ENCODE peak calls at places on chromosomes 16 and 17, in four cellular contexts. One of them, this sample, is unnamed.

GRCh38 chr16:70691223-70692129 is 5.6 kb upstream of the MTSS2 start:
- DNase-seq in HL-60: no peak
- DNase-seq in GM12878: no peak
- DNase-seq in K562: no peak
- DNase-seq in this sample: no peak

GRCh38 chr16:87671715-87672270 is 69.5 kb downstream of the JPH3 start:
- DNase-seq in HL-60: no peak
- DNase-seq in GM12878: no peak
- DNase-seq in K562: no peak
- DNase-seq in this sample: no peak

GRCh38 chr16:30605148-30605547 is 5.0 kb downstream of the ZNF689 start:
- DNase-seq in HL-60: no peak
- DNase-seq in GM12878: no peak
- DNase-seq in K562: no peak
- DNase-seq in this sample: no peak

GRCh38 chr17:11928436-11928835 is 68.8 kb downstream of the ZNF18 start:
- DNase-seq in HL-60: no peak
- DNase-seq in GM12878: no peak
- DNase-seq in K562: peak
- DNase-seq in this sample: no peak

GRCh38 chr16:71626858-71627213 is 852 bp downstream of the MARVELD3 start:
- DNase-seq in HL-60: no peak
- DNase-seq in GM12878: no peak
- DNase-seq in K562: no peak
- DNase-seq in this sample: peak

GRCh38 chr16:88973007-88973410 is 4.0 kb downstream of the CBFA2T3 start:
- DNase-seq in HL-60: no peak
- DNase-seq in GM12878: no peak
- DNase-seq in K562: peak
- DNase-seq in this sample: no peak

GRCh38 chr16:84673203-84673535 is 24.9 kb downstream of the KLHL36 start:
- DNase-seq in HL-60: peak
- DNase-seq in GM12878: no peak
- DNase-seq in K562: no peak
- DNase-seq in this sample: no peak

GRCh38 chr17:50261051-50261915 is 13.0 kb upstream of the TMEM92 start:
- DNase-seq in HL-60: no peak
- DNase-seq in GM12878: no peak
- DNase-seq in K562: no peak
- DNase-seq in this sample: no peak

GRCh38 chr17:43578699-43579569 is 32.8 kb upstream of the ETV4 start:
- DNase-seq in HL-60: no peak
- DNase-seq in GM12878: peak
- DNase-seq in K562: no peak
- DNase-seq in this sample: no peak

GRCh38 chr16:84785843-84786538 is 33.8 kb upstream of the CRISPLD2 start:
- DNase-seq in HL-60: no peak
- DNase-seq in GM12878: no peak
- DNase-seq in K562: no peak
- DNase-seq in this sample: no peak

GRCh38 chr17:7781467-7781866 is 52.5 kb upstream of the KDM6B start:
- DNase-seq in HL-60: no peak
- DNase-seq in GM12878: peak
- DNase-seq in K562: no peak
- DNase-seq in this sample: peak

GRCh38 chr17:72640415-72641165 is 451.9 kb downstream of the SLC39A11 start:
- DNase-seq in HL-60: no peak
- DNase-seq in GM12878: no peak
- DNase-seq in K562: no peak
- DNase-seq in this sample: no peak

GRCh38 chr16:1920727-1921155 is 2.5 kb upstream of the HS3ST6 start:
- DNase-seq in HL-60: no peak
- DNase-seq in GM12878: no peak
- DNase-seq in K562: peak
- DNase-seq in this sample: no peak

GRCh38 chr17:17484451-17484899 is 7.7 kb downstream of the MED9 start:
- DNase-seq in HL-60: no peak
- DNase-seq in GM12878: no peak
- DNase-seq in K562: no peak
- DNase-seq in this sample: no peak

GRCh38 chr16:14284930-14285541 is 213.9 kb downstream of the MRTFB start:
- DNase-seq in HL-60: peak
- DNase-seq in GM12878: no peak
- DNase-seq in K562: no peak
- DNase-seq in this sample: no peak

GRCh38 chr16:83147244-83147643 is 520.5 kb downstream of the CDH13 start:
- DNase-seq in HL-60: no peak
- DNase-seq in GM12878: no peak
- DNase-seq in K562: no peak
- DNase-seq in this sample: no peak

GRCh38 chr17:82065638-82066303 is at the start of gene DUS1L:
- DNase-seq in HL-60: no peak
- DNase-seq in GM12878: no peak
- DNase-seq in K562: peak
- DNase-seq in this sample: peak
- TF ChIP-seq SPI1 in HL-60: no peak
- TF ChIP-seq SPI1 in GM12878: no peak
- TF ChIP-seq SPI1 in K562: no peak
- TF ChIP-seq SPI1 in this sample: no peak

DNA sequence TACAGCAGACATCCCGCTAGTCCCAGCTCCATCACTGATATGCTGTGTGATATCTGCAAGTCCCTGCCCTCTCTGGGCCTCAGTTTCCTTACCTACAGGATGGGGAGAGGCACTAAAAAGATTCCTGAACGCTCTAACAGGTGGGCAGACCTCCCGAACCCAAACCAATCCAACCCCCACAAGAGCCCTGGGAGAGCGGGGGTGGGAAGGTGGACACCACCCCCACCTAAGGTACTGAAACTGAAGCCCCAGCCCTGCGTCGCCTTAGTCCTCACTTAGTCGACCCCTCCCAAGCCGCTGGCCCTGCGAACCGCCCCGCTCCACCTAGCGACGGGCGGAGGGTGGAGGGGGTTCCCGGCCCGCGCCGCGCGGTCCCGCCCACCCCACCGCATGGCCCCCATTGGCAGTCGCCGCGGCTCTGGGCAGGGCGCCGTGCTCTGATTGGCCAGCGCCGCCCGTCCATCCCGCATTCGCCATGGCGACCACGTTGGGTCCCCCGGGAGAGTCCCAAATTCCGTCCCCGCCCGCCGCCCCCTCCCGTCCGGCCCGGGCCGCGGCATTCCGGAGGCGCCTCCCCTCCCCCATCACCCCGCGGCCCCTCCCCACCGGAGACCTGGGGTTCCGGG is 578 bp downstream of the CCDC102A start:
- DNase-seq in HL-60: peak
- DNase-seq in GM12878: no peak
- DNase-seq in K562: peak
- DNase-seq in this sample: peak
- TF ChIP-seq POLR2AphosphoS5 in HL-60: no peak
- TF ChIP-seq POLR2AphosphoS5 in GM12878: no peak
- TF ChIP-seq POLR2AphosphoS5 in K562: no peak
- TF ChIP-seq POLR2AphosphoS5 in this sample: no peak

GRCh38 chr17:39927928-39928867 is 666 bp downstream of the LRRC3C start:
- DNase-seq in HL-60: no peak
- DNase-seq in GM12878: no peak
- DNase-seq in K562: no peak
- DNase-seq in this sample: no peak
- TF ChIP-seq SPI1 in HL-60: no peak
- TF ChIP-seq SPI1 in GM12878: no peak
- TF ChIP-seq SPI1 in K562: no peak
- TF ChIP-seq SPI1 in this sample: no peak

GRCh38 chr17:42077770-42078169 is 20.5 kb downstream of the ZNF385C start:
- DNase-seq in HL-60: no peak
- DNase-seq in GM12878: no peak
- DNase-seq in K562: no peak
- DNase-seq in this sample: no peak

GRCh38 chr17:42079541-42079940 is 18.7 kb downstream of the ZNF385C start:
- DNase-seq in HL-60: no peak
- DNase-seq in GM12878: no peak
- DNase-seq in K562: no peak
- DNase-seq in this sample: no peak

GRCh38 chr17:42075789-42076188 is 22.5 kb downstream of the ZNF385C start:
- DNase-seq in HL-60: no peak
- DNase-seq in GM12878: no peak
- DNase-seq in K562: no peak
- DNase-seq in this sample: no peak

GRCh38 chr17:42078396-42079042 is 19.8 kb downstream of the ZNF385C start:
- DNase-seq in HL-60: no peak
- DNase-seq in GM12878: no peak
- DNase-seq in K562: peak
- DNase-seq in this sample: no peak

DNA sequence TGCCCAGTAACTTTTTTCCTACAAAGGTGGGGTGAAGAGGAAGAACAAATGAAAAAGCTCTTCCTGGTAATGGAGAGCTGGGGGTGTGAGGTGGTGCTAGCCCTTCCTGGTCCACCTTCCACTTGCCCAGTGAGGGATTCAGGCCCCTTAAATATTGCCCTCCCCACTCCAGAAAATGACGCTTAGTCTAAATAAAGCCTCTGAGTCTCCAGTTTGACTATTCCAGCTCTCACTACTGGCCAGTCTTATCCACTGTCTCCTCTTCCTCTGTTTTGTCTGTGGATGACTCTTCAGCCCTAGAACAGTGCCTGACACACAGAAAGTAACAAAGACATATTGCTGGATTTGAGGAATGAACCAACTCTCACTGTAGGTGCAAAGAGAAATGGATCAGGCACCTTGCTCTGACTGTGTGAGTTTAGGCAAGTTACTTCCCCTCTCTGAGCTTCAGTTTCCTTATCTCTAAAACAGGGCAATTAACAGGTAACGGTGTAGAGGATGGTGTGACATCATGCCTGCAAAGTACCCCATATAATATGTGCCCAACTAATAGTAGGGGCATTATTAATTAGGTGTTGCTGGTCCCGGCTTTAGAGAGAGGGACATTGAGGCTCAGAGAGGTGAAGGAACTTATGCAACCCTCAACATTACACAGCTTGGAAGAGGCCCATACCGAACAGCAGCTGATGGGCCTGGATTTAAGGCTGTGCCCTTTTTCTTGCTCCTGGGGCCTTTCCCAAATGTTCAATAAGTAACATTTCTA is 21.3 kb downstream of the ZNF385C start:
- DNase-seq in HL-60: no peak
- DNase-seq in GM12878: no peak
- DNase-seq in K562: no peak
- DNase-seq in this sample: no peak
- TF ChIP-seq POLR2AphosphoS5 in HL-60: no peak
- TF ChIP-seq POLR2AphosphoS5 in GM12878: no peak
- TF ChIP-seq POLR2AphosphoS5 in K562: no peak
- TF ChIP-seq POLR2AphosphoS5 in this sample: no peak

GRCh38 chr17:32604966-32605365 is 118.2 kb downstream of the CDK5R1 start:
- DNase-seq in HL-60: no peak
- DNase-seq in GM12878: no peak
- DNase-seq in K562: no peak
- DNase-seq in this sample: no peak

GRCh38 chr17:32610027-32610650 is 123.3 kb downstream of the CDK5R1 start:
- DNase-seq in HL-60: no peak
- DNase-seq in GM12878: no peak
- DNase-seq in K562: no peak
- DNase-seq in this sample: no peak

GRCh38 chr17:32608267-32608666 is 121.5 kb downstream of the CDK5R1 start:
- DNase-seq in HL-60: no peak
- DNase-seq in GM12878: no peak
- DNase-seq in K562: no peak
- DNase-seq in this sample: no peak

GRCh38 chr17:32610943-32611342 is 124.2 kb downstream of the CDK5R1 start:
- DNase-seq in HL-60: no peak
- DNase-seq in GM12878: no peak
- DNase-seq in K562: no peak
- DNase-seq in this sample: no peak

DNA sequence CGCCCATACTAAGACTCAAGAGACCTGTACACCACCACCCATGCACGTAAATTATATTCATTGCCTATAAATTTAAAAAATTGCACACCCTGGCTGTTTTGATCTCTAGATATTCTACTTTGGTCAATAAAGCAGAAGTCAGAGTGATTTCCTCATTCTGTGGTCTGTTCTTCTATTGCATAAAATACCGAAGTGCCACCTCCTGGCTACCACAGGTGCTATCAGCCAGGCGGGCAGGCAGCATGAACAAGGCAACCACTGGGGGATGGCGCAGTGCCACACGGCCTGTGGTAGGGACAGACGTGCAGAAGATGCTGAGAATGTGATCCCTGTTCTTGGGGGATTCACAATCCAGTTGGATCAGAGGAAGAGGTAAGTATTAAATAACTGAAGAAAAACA is 122.3 kb downstream of the CDK5R1 start:
- DNase-seq in HL-60: peak
- DNase-seq in GM12878: peak
- DNase-seq in K562: no peak
- DNase-seq in this sample: peak
- TF ChIP-seq SPI1 in HL-60: peak
- TF ChIP-seq SPI1 in GM12878: peak
- TF ChIP-seq SPI1 in K562: peak
- TF ChIP-seq SPI1 in this sample: peak

DNA sequence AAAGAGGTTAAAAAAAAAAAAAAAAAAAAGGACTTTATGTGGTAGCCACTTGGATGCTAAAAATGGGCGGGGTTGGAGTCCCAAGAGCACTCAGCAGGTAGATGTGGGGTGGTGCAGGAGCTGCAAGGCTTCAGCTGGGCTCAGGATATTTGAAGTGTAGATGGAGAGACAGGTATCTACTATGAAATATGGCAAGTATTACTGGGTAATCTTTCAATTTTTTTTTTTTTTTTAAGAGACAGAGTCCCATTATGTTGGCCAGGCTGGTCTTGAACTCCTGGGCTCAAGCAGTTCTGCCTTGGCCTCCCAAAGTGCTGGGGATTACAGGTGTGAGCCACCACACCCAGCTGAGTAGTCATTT is 7.6 kb downstream of the TUFM start:
- DNase-seq in HL-60: no peak
- DNase-seq in GM12878: no peak
- DNase-seq in K562: no peak
- DNase-seq in this sample: no peak
- TF ChIP-seq POLR2AphosphoS5 in HL-60: no peak
- TF ChIP-seq POLR2AphosphoS5 in GM12878: no peak
- TF ChIP-seq POLR2AphosphoS5 in K562: peak
- TF ChIP-seq POLR2AphosphoS5 in this sample: no peak

This sample was measured in GM12891.